ENCODE peak calls at places on chromosome 4, in four cellular contexts. J is HepG2, P is K562, F is SK-N-SH. Y is an unnamed sample.

GRCh38 chr4:54723786-54724185 is 66.0 kb downstream of the KIT start:
- DNase-seq in P (no peak), J (no peak), F (peak), Y (no peak)

GRCh38 chr4:8168232-8168631 is 9.6 kb upstream of the ABLIM2 start:
- DNase-seq in J (no peak), P (no peak), F (no peak), Y (no peak)

GRCh38 chr4:108731001-108731400 is 31.9 kb downstream of the ETNPPL start:
- DNase-seq in P (no peak), J (no peak), F (no peak), Y (no peak)

GRCh38 chr4:145626623-145626982 is 7.4 kb downstream of the MMAA start:
- DNase-seq in F (no peak), J (no peak), P (no peak), Y (no peak)

GRCh38 chr4:71009796-71010588 is 16.5 kb downstream of the DCK start:
- DNase-seq in P (peak), F (peak), J (peak), Y (peak)

GRCh38 chr4:8762356-8762755 is 109.3 kb downstream of the HMX1 start:
- DNase-seq in F (no peak), P (no peak), J (no peak), Y (no peak)

GRCh38 chr4:138553001-138553845 is 311.1 kb upstream of the SLC7A11 start:
- DNase-seq in J (no peak), P (no peak), F (no peak), Y (no peak)

GRCh38 chr4:142044271-142044670 is 407.9 kb downstream of the IL15 start:
- DNase-seq in P (no peak), F (no peak), J (no peak), Y (no peak)

GRCh38 chr4:122010610-122011009 is 58.8 kb upstream of the TRPC3 start:
- DNase-seq in J (no peak), P (no peak), F (no peak), Y (no peak)

GRCh38 chr4:24601121-24601520 is 16.8 kb upstream of the DHX15 start:
- DNase-seq in P (no peak), J (no peak), F (no peak), Y (no peak)

GRCh38 chr4:94562285-94562684 is 110.5 kb downstream of the PDLIM5 start:
- DNase-seq in J (no peak), F (no peak), P (no peak), Y (no peak)

GRCh38 chr4:182144621-182145359 is 98.4 kb upstream of the TENM3 start:
- DNase-seq in F (peak), P (no peak), J (no peak), Y (no peak)

GRCh38 chr4:17469931-17470674 is 41.8 kb downstream of the QDPR start:
- DNase-seq in F (no peak), J (no peak), P (no peak), Y (no peak)

GRCh38 chr4:184281231-184282139 is 63.8 kb upstream of the ENPP6 start:
- DNase-seq in F (no peak), P (no peak), J (no peak), Y (no peak)

GRCh38 chr4:1345905-1346780 is 865 bp upstream of the UVSSA start:
- DNase-seq in P (peak), F (peak), J (peak), Y (peak)

GRCh38 chr4:120830204-120830603 is 92.3 kb downstream of the PRDM5 start:
- DNase-seq in P (no peak), J (no peak), F (peak), Y (no peak)

GRCh38 chr4:150855981-150856510 is 159.0 kb downstream of the LRBA start:
- DNase-seq in J (no peak), F (no peak), P (no peak), Y (no peak)

GRCh38 chr4:82744284-82744963 is 54.2 kb downstream of the SCD5 start:
- DNase-seq in J (no peak), F (no peak), P (no peak), Y (no peak)

GRCh38 chr4:6953751-6954380 is 44.2 kb downstream of the TBC1D14 start:
- DNase-seq in J (no peak), F (peak), P (peak), Y (peak)

GRCh38 chr4:1042352-1043025 is 31.1 kb downstream of the FGFRL1 start:
- DNase-seq in J (no peak), P (no peak), F (no peak), Y (no peak)

GRCh38 chr4:185693548-185694215 is 118.3 kb downstream of the SORBS2 start:
- DNase-seq in P (no peak), F (no peak), J (no peak), Y (no peak)

GRCh38 chr4:1369091-1369450 is 22.1 kb downstream of the UVSSA start:
- DNase-seq in P (no peak), F (no peak), J (no peak), Y (no peak)

GRCh38 chr4:159021597-159022385 is 81.1 kb upstream of the RAPGEF2 start:
- DNase-seq in J (no peak), F (no peak), P (no peak), Y (no peak)

GRCh38 chr4:7427326-7428260 is 7.1 kb downstream of the PSAPL1 start:
- DNase-seq in J (no peak), P (no peak), F (peak), Y (no peak)

GRCh38 chr4:156677136-156677535 is 294.5 kb downstream of the PDGFC start:
- DNase-seq in F (peak), J (peak), P (no peak), Y (peak)

GRCh38 chr4:15396157-15396800 is 31.6 kb upstream of the C1QTNF7 start:
- DNase-seq in J (peak), P (peak), F (peak), Y (peak)

GRCh38 chr4:171928336-171928735 is 115.1 kb downstream of the GALNTL6 start:
- DNase-seq in P (no peak), F (no peak), J (no peak), Y (no peak)

GRCh38 chr4:168797176-168797575 is 212.9 kb downstream of the CBR4 start:
- DNase-seq in J (peak), F (no peak), P (no peak), Y (no peak)

GRCh38 chr4:95549246-95550138 is 719 bp upstream of the UNC5C start:
- DNase-seq in F (peak), P (no peak), J (no peak), Y (no peak)

GRCh38 chr4:95761441-95761840 is 78.5 kb upstream of the PDHA2 start:
- DNase-seq in F (no peak), P (no peak), J (no peak), Y (no peak)

GRCh38 chr4:76980280-76980679 is 30.7 kb downstream of the SEPTIN11 start:
- DNase-seq in P (no peak), F (no peak), J (no peak), Y (no peak)

GRCh38 chr4:76981649-76982048 is 32.1 kb downstream of the SEPTIN11 start:
- DNase-seq in F (no peak), P (no peak), J (no peak), Y (no peak)

GRCh38 chr4:76977731-76978350 is 28.3 kb downstream of the SEPTIN11 start:
- DNase-seq in J (no peak), P (no peak), F (no peak), Y (no peak)

GRCh38 chr4:76977113-76977512 is 27.6 kb downstream of the SEPTIN11 start:
- DNase-seq in J (no peak), P (no peak), F (no peak), Y (no peak)

DNA sequence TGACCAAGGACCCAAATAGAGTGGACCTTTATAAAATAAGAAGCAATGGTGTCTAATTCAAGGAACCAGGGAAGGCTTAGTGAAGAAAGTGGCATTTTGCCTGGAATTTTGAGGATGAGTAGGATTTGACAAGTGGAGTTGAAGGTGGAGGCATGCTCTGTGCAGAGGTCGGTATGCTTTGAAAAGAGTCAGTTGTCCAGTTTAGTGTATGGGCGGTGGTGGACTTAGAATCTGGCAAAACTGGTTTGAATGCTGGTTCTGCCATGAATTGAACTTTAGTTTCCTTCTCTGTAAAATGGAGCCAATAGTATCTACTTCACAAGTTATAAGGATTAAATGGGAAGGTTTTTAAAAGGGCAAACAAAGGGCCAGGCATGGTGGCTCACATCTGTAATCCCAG is 29.7 kb downstream of the SEPTIN11 start:
- DNase-seq in P (no peak), J (no peak), F (no peak), Y (peak)
- TF ChIP-seq JUND in P (no peak), J (no peak), F (no peak), Y (no peak)

GRCh38 chr4:155444695-155445094 is 67.9 kb upstream of the MAP9 start:
- DNase-seq in J (no peak), P (no peak), F (no peak), Y (no peak)

GRCh38 chr4:155445306-155445705 is 68.5 kb upstream of the MAP9 start:
- DNase-seq in F (no peak), P (no peak), J (no peak), Y (no peak)

GRCh38 chr4:155441475-155441874 is 64.7 kb upstream of the MAP9 start:
- DNase-seq in F (no peak), P (no peak), J (no peak), Y (no peak)

GRCh38 chr4:155442267-155443105 is 65.7 kb upstream of the MAP9 start:
- DNase-seq in P (peak), J (peak), F (peak), Y (peak)
- TF ChIP-seq JUND in P (no peak), J (no peak), F (no peak), Y (no peak)

GRCh38 chr4:27692098-27692679 is 831.5 kb downstream of the STIM2 start:
- DNase-seq in P (no peak), J (peak), F (peak), Y (peak)
- TF ChIP-seq JUND in P (no peak), J (no peak), F (no peak), Y (no peak)

GRCh38 chr4:46274717-46275116 is 115.2 kb downstream of the GABRA2 start:
- DNase-seq in F (no peak), J (peak), P (no peak), Y (no peak)

DNA sequence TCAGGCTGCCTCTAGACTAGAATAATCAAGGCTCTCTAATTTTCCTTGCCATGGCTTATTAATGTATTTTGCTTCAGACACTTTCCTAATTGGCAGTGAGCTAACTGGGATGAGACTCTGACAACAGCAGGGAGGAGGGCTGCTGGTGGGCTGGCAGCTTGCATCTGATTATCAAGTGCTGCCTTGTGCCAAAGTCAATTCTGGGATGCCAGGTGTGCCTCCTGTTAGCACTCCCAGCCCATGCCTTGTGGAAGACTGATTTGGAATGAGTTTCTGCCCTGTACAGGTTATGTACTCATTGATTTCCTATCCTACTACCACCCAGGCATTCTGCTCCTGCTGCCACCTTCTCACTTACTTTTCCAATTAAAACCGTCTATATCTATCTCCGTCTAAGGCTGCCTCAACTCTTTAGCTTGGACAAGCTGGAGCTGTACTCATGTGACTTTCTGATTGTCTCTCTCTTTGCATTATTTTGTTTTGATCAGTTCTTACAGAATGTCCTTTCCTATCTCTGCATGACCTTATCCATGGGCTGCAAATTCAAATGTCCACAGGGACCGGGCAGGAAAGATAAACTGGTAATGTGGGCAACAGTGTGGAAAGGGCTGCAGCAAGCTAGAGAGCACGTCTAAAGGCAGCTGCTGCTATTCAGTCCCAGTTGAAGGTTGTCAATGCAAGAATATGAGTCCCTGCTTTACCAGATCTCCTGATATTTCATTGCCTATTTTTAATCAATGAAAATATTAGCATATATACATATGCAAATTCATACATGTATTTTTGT is 112.6 kb downstream of the GABRA2 start:
- DNase-seq in J (no peak), P (no peak), F (no peak), Y (no peak)
- TF ChIP-seq JUND in J (no peak), P (no peak), F (no peak), Y (no peak)

GRCh38 chr4:110512901-110513300 is 36.9 kb downstream of the ENPEP start:
- DNase-seq in P (no peak), J (no peak), F (no peak), Y (no peak)

GRCh38 chr4:110508827-110509446 is 33.0 kb downstream of the ENPEP start:
- DNase-seq in F (peak), P (peak), J (no peak), Y (no peak)

GRCh38 chr4:110510955-110511544 is 35.1 kb downstream of the ENPEP start:
- DNase-seq in F (peak), P (peak), J (peak), Y (peak)

GRCh38 chr4:110514889-110515479 is 39.0 kb downstream of the ENPEP start:
- DNase-seq in J (peak), P (peak), F (peak), Y (peak)

DNA sequence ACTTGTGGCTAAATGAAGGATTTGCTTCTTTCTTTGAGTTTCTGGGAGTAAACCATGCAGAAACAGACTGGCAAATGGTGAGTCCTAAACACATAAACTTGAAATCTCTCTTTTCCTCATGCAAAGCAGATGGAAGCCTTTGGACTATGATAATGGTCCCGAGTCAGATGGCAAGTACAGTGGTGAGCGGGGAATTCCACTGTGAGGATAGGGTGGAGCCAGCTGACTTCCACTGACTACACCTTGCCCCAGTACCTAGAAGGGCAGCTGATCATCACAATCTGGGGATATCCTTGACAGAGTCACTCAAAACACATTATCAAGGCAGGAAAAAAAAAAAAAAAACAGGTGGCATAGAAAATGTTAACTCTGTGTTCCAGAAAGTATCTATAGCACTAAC is 34.3 kb downstream of the ENPEP start:
- DNase-seq in F (no peak), P (no peak), J (no peak), Y (no peak)
- TF ChIP-seq JUND in F (no peak), P (no peak), J (no peak), Y (no peak)

GRCh38 chr4:26176621-26177121 is 144.1 kb upstream of the RBPJ start:
- DNase-seq in J (no peak), P (no peak), F (no peak), Y (no peak)
- TF ChIP-seq JUND in J (no peak), P (no peak), F (no peak), Y (no peak)

DNA sequence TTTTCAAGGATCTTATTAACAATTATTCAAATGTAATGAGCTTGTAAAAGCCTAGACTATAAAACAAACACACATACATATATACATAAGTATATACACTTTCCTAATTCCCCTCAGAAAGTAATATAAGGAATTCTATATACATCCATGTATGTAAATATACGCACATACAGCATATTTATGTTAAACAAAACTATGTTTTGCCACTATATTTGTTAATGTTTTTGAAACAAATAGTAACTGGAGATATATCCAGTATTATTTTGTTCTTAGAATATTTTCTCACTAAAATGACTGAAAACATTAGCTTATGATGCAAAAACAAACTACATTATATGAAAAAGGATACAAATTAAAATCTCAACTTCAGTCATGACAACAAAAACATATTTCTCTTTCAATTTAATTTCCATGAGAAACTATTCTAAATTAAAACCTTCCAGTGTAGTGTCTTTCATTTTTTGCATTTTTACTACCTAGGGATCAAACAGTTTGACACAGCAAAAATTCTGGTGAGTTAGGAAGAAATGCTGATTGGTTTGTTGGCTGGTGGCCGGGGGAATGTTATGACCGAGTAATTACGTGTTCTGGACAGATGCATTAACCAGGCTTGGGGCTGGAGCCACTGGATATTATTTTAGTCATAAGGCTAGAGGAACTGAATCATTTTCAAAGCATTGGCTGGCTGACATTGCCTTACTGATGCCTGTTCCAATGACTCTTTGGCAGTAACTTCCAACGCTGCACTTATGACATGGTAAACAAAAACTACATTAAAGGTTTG is 84.9 kb downstream of the FBXO8 start:
- DNase-seq in J (no peak), P (peak), F (peak), Y (no peak)
- TF ChIP-seq JUND in J (no peak), P (no peak), F (peak), Y (no peak)

GRCh38 chr4:133156556-133156955 is 7.5 kb downstream of the PCDH10 start:
- DNase-seq in F (no peak), P (no peak), J (no peak), Y (no peak)

GRCh38 chr4:133152330-133152791 is 3.3 kb downstream of the PCDH10 start:
- DNase-seq in P (no peak), F (no peak), J (no peak), Y (no peak)

GRCh38 chr4:133156096-133156495 is 7.0 kb downstream of the PCDH10 start:
- DNase-seq in F (no peak), J (no peak), P (no peak), Y (no peak)

GRCh38 chr4:133152801-133153526 is 3.9 kb downstream of the PCDH10 start:
- DNase-seq in F (no peak), J (no peak), P (no peak), Y (peak)

GRCh38 chr4:133154725-133155124 is 5.6 kb downstream of the PCDH10 start:
- DNase-seq in P (no peak), J (peak), F (peak), Y (no peak)
- TF ChIP-seq JUND in P (no peak), J (no peak), F (no peak), Y (no peak)

DNA sequence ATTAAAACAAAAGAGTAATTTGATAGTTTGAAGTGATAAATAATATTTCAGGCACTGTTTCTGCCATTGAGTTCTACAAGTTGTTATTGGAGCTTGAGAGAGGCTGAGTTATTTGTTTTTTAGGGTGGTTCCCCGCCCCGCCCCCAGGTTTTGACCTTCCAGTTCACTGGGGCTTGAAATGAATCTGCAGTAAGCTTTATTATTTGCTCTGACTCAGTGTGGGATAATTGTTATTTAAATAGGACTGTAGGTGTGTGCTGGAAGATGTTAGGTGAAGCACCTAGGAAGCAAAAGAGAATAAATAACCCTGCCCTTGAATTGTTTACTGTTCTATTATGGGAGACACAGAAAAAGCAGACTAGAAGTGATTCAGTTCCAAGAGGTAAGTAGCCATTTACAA is 81.2 kb upstream of the KCNIP4 start:
- DNase-seq in J (no peak), F (no peak), P (no peak), Y (no peak)
- TF ChIP-seq JUND in J (no peak), F (no peak), P (no peak), Y (no peak)